ENCODE peak calls at places on chromosomes 2 and 18, in six cellular contexts. K, Q, A, P, N and Z are unnamed samples.

GRCh38 chr2:120227111-120227991 is 4.2 kb upstream of the TMEM185B start:
- DNase-seq in N (no peak), Q (no peak), A (no peak), P (no peak), K (no peak), Z (no peak)

GRCh38 chr2:128169497-128169896 is 78.5 kb downstream of the UGGT1 start:
- DNase-seq in K (no peak), Q (peak), A (no peak), P (no peak), N (no peak), Z (no peak)

GRCh38 chr2:31428001-31428418 is 13.5 kb upstream of the XDH start:
- DNase-seq in Q (no peak), K (no peak), A (peak), P (no peak), N (no peak), Z (no peak)

GRCh38 chr2:101473911-101474751 is 781 bp downstream of the RFX8 start:
- DNase-seq in Q (no peak), K (no peak), P (peak), N (peak), A (peak), Z (no peak)

GRCh38 chr18:73797419-73797818 is 350.2 kb downstream of the FBXO15 start:
- DNase-seq in P (no peak), A (no peak), Q (no peak), K (no peak), N (no peak), Z (no peak)

GRCh38 chr18:23689031-23689615 is at the start of gene LAMA3:
- DNase-seq in N (peak), Q (peak), A (peak), P (no peak), K (no peak), Z (no peak)

GRCh38 chr2:129375587-129375986 is 603.9 kb upstream of the RAB6C start:
- DNase-seq in P (no peak), N (no peak), Q (no peak), A (no peak), K (no peak), Z (no peak)

GRCh38 chr2:74080346-74080745 is 67.4 kb downstream of the BOLA3 start:
- DNase-seq in P (no peak), Q (no peak), N (no peak), A (no peak), K (no peak), Z (peak)

GRCh38 chr2:167972746-167973145 is 274.6 kb downstream of the STK39 start:
- DNase-seq in Q (no peak), A (no peak), K (no peak), N (peak), P (no peak), Z (no peak)

GRCh38 chr2:11925295-11925694 is 178.9 kb downstream of the LPIN1 start:
- DNase-seq in K (no peak), A (no peak), Q (no peak), P (no peak), N (no peak), Z (no peak)

GRCh38 chr18:40956213-40956612 is 998.8 kb upstream of the PIK3C3 start:
- DNase-seq in P (no peak), K (no peak), Q (no peak), A (no peak), N (no peak), Z (no peak)

GRCh38 chr2:173459363-173459762 is 104.7 kb downstream of the CDCA7 start:
- DNase-seq in N (no peak), K (no peak), P (no peak), A (no peak), Q (no peak), Z (no peak)

GRCh38 chr18:59057969-59058368 is 81.7 kb upstream of the SEC11C start:
- DNase-seq in N (no peak), Q (peak), P (no peak), K (no peak), A (no peak), Z (no peak)

GRCh38 chr2:121483021-121483420 is 47.7 kb upstream of the RNU4ATAC start:
- DNase-seq in N (no peak), K (no peak), P (no peak), A (no peak), Q (no peak), Z (no peak)

GRCh38 chr2:20599001-20599600 is 51.8 kb downstream of the HS1BP3 start:
- DNase-seq in A (no peak), N (no peak), K (no peak), Q (no peak), P (peak), Z (no peak)

GRCh38 chr2:29309090-29310054 is 194.2 kb downstream of the CLIP4 start:
- DNase-seq in P (no peak), K (no peak), Q (peak), N (peak), A (peak), Z (no peak)

GRCh38 chr2:151176661-151177060 is 85.0 kb downstream of the RBM43 start:
- DNase-seq in Q (no peak), N (no peak), P (no peak), K (no peak), A (no peak), Z (no peak)
- TF ChIP-seq CTCF in Q (no peak), N (no peak), P (no peak), K (no peak), A (no peak), Z (no peak)

GRCh38 chr2:127083819-127084503 is 23.0 kb downstream of the BIN1 start:
- DNase-seq in A (peak), Q (no peak), K (peak), N (no peak), P (peak), Z (no peak)
- TF ChIP-seq CTCF in A (no peak), Q (no peak), K (no peak), N (no peak), P (no peak), Z (no peak)

DNA sequence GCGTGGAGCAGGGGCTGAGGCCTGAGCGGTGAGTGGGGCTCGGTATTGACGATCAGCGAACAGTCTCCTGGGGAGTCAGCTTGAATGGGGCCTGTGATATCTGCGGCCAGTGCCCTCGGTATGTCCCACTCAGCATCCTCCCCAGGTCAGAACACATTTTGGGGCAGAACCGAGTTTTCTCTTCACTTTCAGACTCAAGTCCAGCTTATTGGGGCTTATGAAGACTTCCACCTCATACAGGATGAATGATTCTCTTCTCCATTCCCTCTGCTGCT is 82.6 kb downstream of the RRM2 start:
- DNase-seq in P (no peak), Q (no peak), N (no peak), K (no peak), A (no peak), Z (no peak)
- TF ChIP-seq CTCF in P (no peak), Q (no peak), N (no peak), K (no peak), A (no peak), Z (no peak)

DNA sequence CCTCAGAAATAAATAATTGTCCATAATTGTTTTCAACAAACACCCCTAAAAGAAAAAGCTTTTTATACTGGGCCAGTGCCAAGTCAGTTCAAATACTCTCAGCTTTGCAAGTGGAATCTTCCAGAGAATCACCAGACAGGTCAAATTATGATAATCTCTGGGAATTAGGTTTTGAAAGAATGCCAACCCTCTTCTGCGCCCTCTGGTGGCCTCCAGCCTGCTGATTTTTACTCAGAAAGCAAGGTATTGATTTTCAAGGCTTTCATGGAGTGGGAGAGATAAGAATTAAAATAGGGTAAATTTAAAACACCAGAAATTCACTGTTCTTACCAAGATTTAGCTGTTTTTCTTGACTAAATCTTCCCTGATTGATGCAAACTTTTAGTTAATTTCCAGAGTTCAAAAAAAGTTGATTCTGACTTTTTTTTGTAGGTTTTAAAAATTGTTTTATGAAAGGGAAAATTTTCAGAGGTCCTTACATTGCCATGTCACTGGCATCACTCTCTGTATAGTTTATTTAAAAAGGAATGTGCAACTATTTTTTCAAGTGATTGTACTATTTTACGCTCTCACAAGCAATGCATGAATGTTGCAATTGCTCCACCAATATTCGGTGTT is 282.9 kb upstream of the TNP1 start:
- DNase-seq in K (no peak), A (peak), P (no peak), Q (peak), N (peak), Z (no peak)
- TF ChIP-seq CTCF in K (no peak), A (no peak), P (no peak), Q (peak), N (peak), Z (peak)

DNA sequence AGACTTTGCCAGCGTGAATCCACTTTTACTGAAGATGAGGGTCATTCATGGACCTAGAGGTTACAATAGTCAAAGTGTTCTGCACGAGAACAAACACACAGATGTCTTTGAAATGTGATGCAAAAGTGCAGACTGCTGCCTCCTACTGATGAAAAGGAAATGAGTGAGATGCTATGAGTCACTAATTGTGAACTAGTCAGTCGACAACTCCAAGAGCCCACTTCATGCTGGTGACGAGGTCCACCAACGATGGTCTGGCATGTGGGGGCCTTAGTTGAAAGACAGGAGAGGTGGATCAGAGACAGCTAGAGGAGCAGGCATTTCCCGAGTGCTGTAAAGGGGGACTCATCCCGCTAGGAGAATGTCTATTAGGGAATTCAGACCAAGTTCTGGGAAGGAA is 17.1 kb upstream of the ZNF236 start:
- DNase-seq in P (no peak), Q (peak), A (no peak), N (no peak), K (no peak), Z (no peak)
- TF ChIP-seq CTCF in P (peak), Q (peak), A (no peak), N (no peak), K (no peak), Z (peak)

GRCh38 chr18:5841518-5841917 is 53.8 kb downstream of the TMEM200C start:
- DNase-seq in A (no peak), N (no peak), Q (no peak), P (no peak), K (no peak), Z (no peak)
- TF ChIP-seq CTCF in A (no peak), N (no peak), Q (no peak), P (peak), K (no peak), Z (peak)

GRCh38 chr2:23312996-23313606 is 71.9 kb upstream of the KLHL29 start:
- DNase-seq in A (no peak), K (no peak), N (peak), P (no peak), Q (peak), Z (no peak)
- TF ChIP-seq CTCF in A (no peak), K (no peak), N (peak), P (peak), Q (peak), Z (peak)

DNA sequence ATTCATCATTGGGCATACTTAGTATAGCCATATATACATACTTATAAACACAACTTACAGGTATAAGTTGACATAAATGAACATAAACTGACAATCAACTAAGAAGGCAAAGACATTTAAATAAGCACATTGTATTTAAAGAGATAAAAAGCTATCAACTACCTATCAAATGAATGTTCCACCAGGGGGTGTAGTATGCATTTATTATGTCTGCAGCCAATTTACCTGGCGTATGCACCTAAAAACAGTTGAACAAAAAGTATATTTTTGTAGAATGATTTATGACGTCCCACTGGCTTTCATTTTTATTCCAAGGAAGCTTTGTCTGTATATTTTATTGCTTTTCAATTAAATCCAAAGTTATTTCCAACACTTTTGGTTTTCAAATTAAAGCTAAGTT is 323.5 kb downstream of the AFF3 start:
- DNase-seq in P (no peak), A (no peak), N (no peak), Q (no peak), K (no peak), Z (no peak)
- TF ChIP-seq CTCF in P (peak), A (no peak), N (no peak), Q (no peak), K (no peak), Z (peak)